ENCODE peak calls at places on chromosomes 13 and 19, in six cellular contexts. Z, X, T, I, C and Q are unnamed samples.

GRCh38 chr13:43848250-43848649 is 31.3 kb downstream of the CCDC122 start:
- DNase-seq in Z (no peak), X (no peak), T (peak; percentile 45), I (peak; percentile 61), C (no peak), Q (no peak)

GRCh38 chr19:51183629-51184028 is 41.3 kb upstream of the CD33 start:
- DNase-seq in Z (no peak), X (no peak), T (no peak), I (no peak), C (no peak), Q (no peak)

GRCh38 chr13:98173431-98173921 is 3.6 kb downstream of the RNF113B start:
- DNase-seq in Z (no peak), X (no peak), T (peak; percentile 96), I (peak; percentile 97), C (no peak), Q (no peak)

GRCh38 chr13:26914624-26915023 is 154.0 kb upstream of the GPR12 start:
- DNase-seq in Z (no peak), X (no peak), T (peak; percentile 65), I (peak; percentile 3), C (no peak), Q (no peak)

GRCh38 chr19:3655402-3656072 is 28.9 kb upstream of the CACTIN start:
- DNase-seq in Z (no peak), X (no peak), T (peak; percentile 96), I (peak; percentile 99), C (no peak), Q (no peak)

GRCh38 chr19:58579473-58580142 is 6.5 kb upstream of the MZF1 start:
- DNase-seq in Z (no peak), X (no peak), T (no peak), I (no peak), C (no peak), Q (no peak)

GRCh38 chr19:55586976-55587668 is 6.5 kb upstream of the ZNF579 start:
- DNase-seq in Z (peak; percentile 92), X (peak; percentile 85), T (peak; percentile 92), I (peak; percentile 89), C (peak; percentile 89), Q (peak; percentile 88)

GRCh38 chr19:48926909-48927308 is 6.6 kb upstream of the DHDH start:
- DNase-seq in Z (no peak), X (no peak), T (peak; percentile 97), I (peak; percentile 95), C (no peak), Q (no peak)

GRCh38 chr13:44249439-44249838 is 124.2 kb upstream of the SERP2 start:
- DNase-seq in Z (no peak), X (no peak), T (peak; percentile 79), I (peak; percentile 48), C (no peak), Q (no peak)

GRCh38 chr13:95087746-95088305 is 213.4 kb downstream of the ABCC4 start:
- DNase-seq in Z (no peak), X (no peak), T (peak; percentile 61), I (peak; percentile 38), C (no peak), Q (no peak)

GRCh38 chr19:4124638-4125037 is 716 bp upstream of the MAP2K2 start:
- DNase-seq in Z (no peak), X (no peak), T (no peak), I (no peak), C (no peak), Q (no peak)

GRCh38 chr19:42113641-42114348 is 18.5 kb downstream of the POU2F2 start:
- DNase-seq in Z (no peak), X (no peak), T (peak; percentile 99), I (peak; percentile 100), C (no peak), Q (no peak)

GRCh38 chr19:33513424-33513823 is 8.2 kb downstream of the PEPD start:
- DNase-seq in Z (no peak), X (no peak), T (no peak), I (no peak), C (no peak), Q (no peak)

GRCh38 chr19:43957891-43958290 is 6.9 kb downstream of the ZNF221 start:
- DNase-seq in Z (no peak), X (no peak), T (peak; percentile 31), I (peak; percentile 42), C (no peak), Q (no peak)

GRCh38 chr19:1857648-1858326 is 5.6 kb downstream of the KLF16 start:
- DNase-seq in Z (no peak), X (no peak), T (no peak), I (no peak), C (no peak), Q (no peak)